ENCODE peak calls at places on chromosomes 3 and 15, in ten cellular contexts. One of them, this sample, is unnamed.

GRCh38 chr3:39013921-39014509 is 37.7 kb downstream of the SCN11A start:
- DNase-seq in NCI-H2081 treated with DMSO at 0.1 percent for 48 hours: no peak
- DNase-seq in naive thymus-derived CD4-positive, alpha-beta T cell: no peak
- DNase-seq in activated naive CD8-positive, alpha-beta T cell treated with anti-CD3 and anti-CD28 coated beads for 36 hours: no peak
- DNase-seq in NCI-H1436: no peak
- DNase-seq in suprapubic skin: no peak
- DNase-seq in OCI-LY7: no peak
- DNase-seq in CD4-positive, alpha-beta memory T cell: no peak
- DNase-seq in activated naive CD4-positive, alpha-beta T cell treated with anti-CD3 and anti-CD28 coated beads, Interleukin-2, amount 50 U/mL, for 16 hours: no peak
- DNase-seq in neural progenitor cell: no peak
- DNase-seq in this sample: no peak

GRCh38 chr15:34039506-34040123 is 611 bp upstream of the AVEN start:
- DNase-seq in CD4-positive, alpha-beta memory T cell: peak; percentile 14
- DNase-seq in OCI-LY7: peak; percentile 60
- DNase-seq in neural progenitor cell: no peak
- DNase-seq in activated naive CD4-positive, alpha-beta T cell treated with anti-CD3 and anti-CD28 coated beads, Interleukin-2, amount 50 U/mL, for 16 hours: peak; percentile 52
- DNase-seq in naive thymus-derived CD4-positive, alpha-beta T cell: peak; percentile 38
- DNase-seq in suprapubic skin: no peak
- DNase-seq in NCI-H1436: no peak
- DNase-seq in NCI-H2081 treated with DMSO at 0.1 percent for 48 hours: no peak
- DNase-seq in activated naive CD8-positive, alpha-beta T cell treated with anti-CD3 and anti-CD28 coated beads for 36 hours: peak; percentile 42
- DNase-seq in this sample: no peak

GRCh38 chr3:187318819-187319616 is 27.5 kb upstream of the MASP1 start:
- DNase-seq in NCI-H2081 treated with DMSO at 0.1 percent for 48 hours: no peak
- DNase-seq in CD4-positive, alpha-beta memory T cell: peak; percentile 55
- DNase-seq in suprapubic skin: no peak
- DNase-seq in activated naive CD8-positive, alpha-beta T cell treated with anti-CD3 and anti-CD28 coated beads for 36 hours: peak; percentile 14
- DNase-seq in naive thymus-derived CD4-positive, alpha-beta T cell: peak; percentile 63
- DNase-seq in activated naive CD4-positive, alpha-beta T cell treated with anti-CD3 and anti-CD28 coated beads, Interleukin-2, amount 50 U/mL, for 16 hours: peak; percentile 41
- DNase-seq in OCI-LY7: peak; percentile 69
- DNase-seq in NCI-H1436: peak; percentile 76
- DNase-seq in neural progenitor cell: peak; percentile 84
- DNase-seq in this sample: peak; percentile 87

GRCh38 chr3:27133062-27133461 is 236.1 kb downstream of the NEK10 start:
- DNase-seq in OCI-LY7: no peak
- DNase-seq in suprapubic skin: no peak
- DNase-seq in CD4-positive, alpha-beta memory T cell: no peak
- DNase-seq in activated naive CD8-positive, alpha-beta T cell treated with anti-CD3 and anti-CD28 coated beads for 36 hours: no peak
- DNase-seq in naive thymus-derived CD4-positive, alpha-beta T cell: no peak
- DNase-seq in NCI-H2081 treated with DMSO at 0.1 percent for 48 hours: no peak
- DNase-seq in activated naive CD4-positive, alpha-beta T cell treated with anti-CD3 and anti-CD28 coated beads, Interleukin-2, amount 50 U/mL, for 16 hours: no peak
- DNase-seq in NCI-H1436: no peak
- DNase-seq in neural progenitor cell: no peak
- DNase-seq in this sample: no peak

GRCh38 chr3:49867871-49868321 is 1.8 kb downstream of the CAMKV start:
- DNase-seq in naive thymus-derived CD4-positive, alpha-beta T cell: peak; percentile 21
- DNase-seq in CD4-positive, alpha-beta memory T cell: no peak
- DNase-seq in NCI-H2081 treated with DMSO at 0.1 percent for 48 hours: no peak
- DNase-seq in NCI-H1436: no peak
- DNase-seq in neural progenitor cell: peak; percentile 88
- DNase-seq in OCI-LY7: peak; percentile 30
- DNase-seq in activated naive CD4-positive, alpha-beta T cell treated with anti-CD3 and anti-CD28 coated beads, Interleukin-2, amount 50 U/mL, for 16 hours: no peak
- DNase-seq in suprapubic skin: no peak
- DNase-seq in activated naive CD8-positive, alpha-beta T cell treated with anti-CD3 and anti-CD28 coated beads for 36 hours: peak; percentile 30
- DNase-seq in this sample: peak; percentile 92

GRCh38 chr3:36988336-36988735 is 4.6 kb downstream of the EPM2AIP1 start:
- DNase-seq in NCI-H1436: no peak
- DNase-seq in activated naive CD4-positive, alpha-beta T cell treated with anti-CD3 and anti-CD28 coated beads, Interleukin-2, amount 50 U/mL, for 16 hours: no peak
- DNase-seq in activated naive CD8-positive, alpha-beta T cell treated with anti-CD3 and anti-CD28 coated beads for 36 hours: no peak
- DNase-seq in suprapubic skin: no peak
- DNase-seq in NCI-H2081 treated with DMSO at 0.1 percent for 48 hours: no peak
- DNase-seq in OCI-LY7: peak; percentile 32
- DNase-seq in naive thymus-derived CD4-positive, alpha-beta T cell: peak; percentile 22
- DNase-seq in neural progenitor cell: no peak
- DNase-seq in CD4-positive, alpha-beta memory T cell: peak; percentile 38
- DNase-seq in this sample: no peak

GRCh38 chr3:89692601-89693000 is 585.2 kb downstream of the EPHA3 start:
- DNase-seq in naive thymus-derived CD4-positive, alpha-beta T cell: no peak
- DNase-seq in CD4-positive, alpha-beta memory T cell: no peak
- DNase-seq in suprapubic skin: no peak
- DNase-seq in neural progenitor cell: no peak
- DNase-seq in OCI-LY7: no peak
- DNase-seq in NCI-H2081 treated with DMSO at 0.1 percent for 48 hours: no peak
- DNase-seq in activated naive CD4-positive, alpha-beta T cell treated with anti-CD3 and anti-CD28 coated beads, Interleukin-2, amount 50 U/mL, for 16 hours: no peak
- DNase-seq in activated naive CD8-positive, alpha-beta T cell treated with anti-CD3 and anti-CD28 coated beads for 36 hours: no peak
- DNase-seq in NCI-H1436: no peak
- DNase-seq in this sample: no peak

GRCh38 chr15:63043391-63044076 is 987 bp downstream of the TPM1 start:
- DNase-seq in activated naive CD8-positive, alpha-beta T cell treated with anti-CD3 and anti-CD28 coated beads for 36 hours: peak; percentile 10
- DNase-seq in activated naive CD4-positive, alpha-beta T cell treated with anti-CD3 and anti-CD28 coated beads, Interleukin-2, amount 50 U/mL, for 16 hours: no peak
- DNase-seq in NCI-H2081 treated with DMSO at 0.1 percent for 48 hours: no peak
- DNase-seq in suprapubic skin: no peak
- DNase-seq in neural progenitor cell: peak; percentile 40
- DNase-seq in NCI-H1436: no peak
- DNase-seq in OCI-LY7: no peak
- DNase-seq in CD4-positive, alpha-beta memory T cell: no peak
- DNase-seq in naive thymus-derived CD4-positive, alpha-beta T cell: peak; percentile 10
- DNase-seq in this sample: no peak

GRCh38 chr3:149898771-149899170 is 71.9 kb downstream of the PFN2 start:
- DNase-seq in NCI-H1436: no peak
- DNase-seq in suprapubic skin: no peak
- DNase-seq in naive thymus-derived CD4-positive, alpha-beta T cell: no peak
- DNase-seq in NCI-H2081 treated with DMSO at 0.1 percent for 48 hours: no peak
- DNase-seq in neural progenitor cell: no peak
- DNase-seq in activated naive CD8-positive, alpha-beta T cell treated with anti-CD3 and anti-CD28 coated beads for 36 hours: no peak
- DNase-seq in OCI-LY7: no peak
- DNase-seq in CD4-positive, alpha-beta memory T cell: no peak
- DNase-seq in activated naive CD4-positive, alpha-beta T cell treated with anti-CD3 and anti-CD28 coated beads, Interleukin-2, amount 50 U/mL, for 16 hours: no peak
- DNase-seq in this sample: no peak

GRCh38 chr15:85563328-85563727 is 182.9 kb downstream of the AKAP13 start:
- DNase-seq in NCI-H1436: no peak
- DNase-seq in NCI-H2081 treated with DMSO at 0.1 percent for 48 hours: no peak
- DNase-seq in activated naive CD8-positive, alpha-beta T cell treated with anti-CD3 and anti-CD28 coated beads for 36 hours: no peak
- DNase-seq in activated naive CD4-positive, alpha-beta T cell treated with anti-CD3 and anti-CD28 coated beads, Interleukin-2, amount 50 U/mL, for 16 hours: no peak
- DNase-seq in naive thymus-derived CD4-positive, alpha-beta T cell: no peak
- DNase-seq in neural progenitor cell: peak; percentile 51
- DNase-seq in CD4-positive, alpha-beta memory T cell: no peak
- DNase-seq in OCI-LY7: no peak
- DNase-seq in suprapubic skin: no peak
- DNase-seq in this sample: peak; percentile 44

This sample was measured in GM23338.